ENCODE peak calls at places on chromosomes 16 and 17, in six cellular contexts. A, W, Z, Q, T and I are unnamed samples.

GRCh38 chr16:81310045-81310644 is 4.6 kb upstream of the GAN start:
- ATAC-seq in A (no peak), W (no peak), Z (no peak), Q (no peak), T (no peak), I (no peak)

GRCh38 chr17:1644493-1645206 is 882 bp downstream of the SCARF1 start:
- ATAC-seq in A (no peak), W (no peak), Z (peak), Q (no peak), T (no peak), I (no peak)

GRCh38 chr16:53511403-53512280 is 8.6 kb upstream of the AKTIP start:
- ATAC-seq in A (peak), W (peak), Z (no peak), Q (peak), T (no peak), I (no peak)

GRCh38 chr17:61467416-61468262 is 15.4 kb downstream of the TBX4 start:
- ATAC-seq in A (no peak), W (peak), Z (peak), Q (peak), T (peak), I (no peak)

GRCh38 chr17:49035470-49036269 is 38.5 kb downstream of the IGF2BP1 start:
- ATAC-seq in A (peak), W (peak), Z (peak), Q (peak), T (peak), I (peak)

GRCh38 chr16:82302007-82302733 is 132.1 kb upstream of the MPHOSPH6 start:
- ATAC-seq in A (peak), W (no peak), Z (no peak), Q (peak), T (no peak), I (no peak)

GRCh38 chr17:72968798-72969197 is 123.7 kb downstream of the SLC39A11 start:
- ATAC-seq in A (no peak), W (no peak), Z (no peak), Q (no peak), T (no peak), I (no peak)

GRCh38 chr17:8696951-8697745 is 47.5 kb downstream of the CCDC42 start:
- ATAC-seq in A (peak), W (no peak), Z (no peak), Q (no peak), T (no peak), I (peak)

GRCh38 chr17:7440113-7440822 is 956 bp downstream of the FGF11 start:
- ATAC-seq in A (no peak), W (peak), Z (peak), Q (no peak), T (no peak), I (no peak)

GRCh38 chr17:75346906-75347305 is 57.7 kb upstream of the SLC25A19 start:
- ATAC-seq in A (peak), W (peak), Z (peak), Q (no peak), T (peak), I (no peak)

GRCh38 chr16:83926726-83927397 is 26.2 kb upstream of the OSGIN1 start:
- ATAC-seq in A (peak), W (peak), Z (peak), Q (peak), T (peak), I (peak)

GRCh38 chr17:58391302-58391984 is 25.9 kb downstream of the RNF43 start:
- ATAC-seq in A (peak), W (peak), Z (no peak), Q (peak), T (peak), I (no peak)

GRCh38 chr16:48911700-48912099 is 301.7 kb upstream of the N4BP1 start:
- ATAC-seq in A (no peak), W (no peak), Z (peak), Q (no peak), T (no peak), I (no peak)
- H3K27ac ChIP-seq in A (no peak), W (no peak), Z (no peak), Q (no peak), T (no peak), I (no peak)

DNA sequence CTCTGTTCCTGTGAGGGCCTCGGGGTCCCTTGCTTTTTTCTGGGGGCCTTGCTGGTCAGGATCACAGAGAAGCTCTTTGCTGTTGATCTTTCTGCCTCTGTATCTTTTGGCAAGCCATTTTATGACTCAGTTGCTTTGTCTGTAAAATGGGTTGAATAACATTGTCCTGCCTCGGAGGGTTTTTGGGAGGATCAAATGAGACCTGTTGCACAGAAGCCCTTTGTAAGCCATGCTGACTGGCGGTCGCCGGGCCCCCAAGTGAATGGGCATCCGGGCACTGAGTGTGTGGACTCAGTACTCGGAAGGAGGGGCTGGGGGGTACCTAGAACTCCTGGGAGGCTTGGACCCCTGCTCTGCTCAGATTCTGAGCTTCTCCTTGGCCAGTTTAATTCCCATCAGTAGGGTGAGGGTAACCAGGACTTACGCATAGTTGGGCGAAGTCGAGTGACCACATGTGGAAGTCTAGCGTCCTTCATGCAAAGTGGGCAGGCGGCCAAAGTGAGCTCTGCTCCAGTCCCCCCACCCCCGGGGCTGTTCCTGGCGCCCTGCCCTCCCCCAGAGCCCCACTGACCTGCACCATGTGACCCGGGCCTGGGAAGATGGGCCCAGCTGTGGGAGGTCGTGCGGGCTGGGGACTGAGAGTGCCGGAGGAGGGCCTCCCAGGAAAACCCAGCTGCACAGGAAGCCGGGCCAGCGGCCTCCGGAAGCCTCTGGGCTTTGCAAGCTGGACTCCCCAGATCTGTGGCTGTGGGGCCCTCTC is 284.0 kb downstream of the SEC14L1 start:
- ATAC-seq in A (peak), W (no peak), Z (no peak), Q (peak), T (no peak), I (peak)
- TF ChIP-seq EP300 in A (no peak), W (no peak), Z (no peak), Q (no peak), T (no peak), I (no peak)

GRCh38 chr17:50689251-50689650 is 18.5 kb downstream of the ANKRD40 start:
- ATAC-seq in A (no peak), W (no peak), Z (no peak), Q (peak), T (no peak), I (no peak)
- H3K27ac ChIP-seq in A (no peak), W (peak), Z (no peak), Q (peak), T (no peak), I (no peak)

GRCh38 chr16:17606460-17606859 is 135.7 kb upstream of the XYLT1 start:
- ATAC-seq in A (no peak), W (no peak), Z (no peak), Q (no peak), T (no peak), I (no peak)
- TF ChIP-seq EP300 in A (no peak), W (no peak), Z (no peak), Q (no peak), T (no peak), I (no peak)

GRCh38 chr16:29818082-29818481 is 2.1 kb downstream of the PAGR1 start:
- ATAC-seq in A (no peak), W (no peak), Z (no peak), Q (no peak), T (no peak), I (no peak)

GRCh38 chr16:29821663-29822115 is 1.4 kb downstream of the MVP start:
- ATAC-seq in A (peak), W (peak), Z (no peak), Q (no peak), T (no peak), I (peak)

GRCh38 chr16:29820730-29821662 is 734 bp downstream of the MVP start:
- ATAC-seq in A (peak), W (no peak), Z (peak), Q (peak), T (no peak), I (no peak)

GRCh38 chr16:29819506-29819905 is 756 bp upstream of the MVP start:
- ATAC-seq in A (no peak), W (no peak), Z (no peak), Q (no peak), T (no peak), I (no peak)

GRCh38 chr16:29820271-29820701 is at the start of gene MVP:
- ATAC-seq in A (peak), W (peak), Z (peak), Q (peak), T (peak), I (peak)
- H3K27ac ChIP-seq in A (peak), W (peak), Z (peak), Q (peak), T (no peak), I (peak)

DNA sequence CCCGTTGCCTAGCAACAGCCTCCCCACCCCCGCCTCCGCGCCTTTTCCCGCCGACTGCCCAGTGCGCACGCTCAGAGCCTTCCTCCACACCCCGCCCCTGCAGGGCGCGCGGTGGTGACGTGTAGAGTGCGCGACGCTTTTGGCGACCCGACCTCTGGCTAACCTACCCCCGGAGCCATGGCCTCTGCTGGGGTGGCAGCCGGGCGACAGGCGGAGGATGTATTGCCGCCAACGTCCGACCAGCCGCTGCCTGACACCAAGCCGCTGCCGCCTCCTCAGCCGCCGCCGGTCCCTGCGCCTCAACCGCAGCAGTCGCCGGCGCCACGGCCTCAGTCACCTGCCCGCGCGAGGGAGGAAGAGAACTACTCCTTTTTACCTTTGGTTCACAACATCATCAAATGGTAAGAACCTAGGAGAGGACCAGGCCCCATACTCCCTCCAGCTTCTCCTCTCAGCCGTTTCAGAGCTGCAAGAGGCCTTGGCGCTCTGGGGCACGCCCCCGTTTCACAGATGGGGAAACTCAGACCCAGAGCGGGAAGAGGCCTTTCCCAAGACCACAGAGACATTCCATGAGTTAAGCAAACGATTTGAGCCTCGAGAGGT is at the start of gene MED9:
- ATAC-seq in A (peak), W (peak), Z (peak), Q (peak), T (peak), I (peak)
- TF ChIP-seq EP300 in A (no peak), W (peak), Z (no peak), Q (no peak), T (no peak), I (no peak)

GRCh38 chr16:75580-76501 is 2.2 kb upstream of the MPG start:
- ATAC-seq in A (peak), W (peak), Z (no peak), Q (no peak), T (peak), I (peak)

GRCh38 chr16:74437-75318 is 2.2 kb upstream of the RHBDF1 start:
- ATAC-seq in A (no peak), W (no peak), Z (no peak), Q (no peak), T (no peak), I (no peak)

GRCh38 chr16:72561-73537 is at the start of gene RHBDF1:
- ATAC-seq in A (peak), W (peak), Z (peak), Q (peak), T (peak), I (peak)

GRCh38 chr16:71540-72341 is 690 bp downstream of the RHBDF1 start:
- ATAC-seq in A (no peak), W (peak), Z (no peak), Q (peak), T (peak), I (peak)

DNA sequence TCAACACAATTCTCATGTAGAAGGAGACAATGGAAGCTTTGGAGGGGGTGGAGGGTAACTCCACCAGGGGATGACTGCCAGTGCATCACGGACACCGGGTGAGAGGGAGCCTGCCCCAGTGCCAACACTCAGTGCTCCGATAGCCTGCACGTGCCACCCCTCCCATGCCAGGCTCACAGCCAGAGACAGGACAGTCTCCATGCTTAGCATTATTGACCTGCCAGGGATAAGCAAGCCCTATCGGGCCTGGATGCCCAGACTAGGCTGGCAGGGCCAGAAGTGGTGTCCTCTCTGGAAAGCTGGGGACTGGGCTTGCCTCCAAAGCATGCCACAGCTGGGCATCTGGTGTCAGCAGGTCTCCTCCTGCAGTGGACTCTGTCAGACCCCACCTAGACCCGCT is 1.6 kb upstream of the RHBDF1 start:
- ATAC-seq in A (no peak), W (no peak), Z (no peak), Q (no peak), T (no peak), I (no peak)
- H3K27ac ChIP-seq in A (peak), W (no peak), Z (no peak), Q (no peak), T (no peak), I (peak)

GRCh38 chr17:77675816-77676799 is 282.4 kb upstream of the TNRC6C start:
- ATAC-seq in A (no peak), W (no peak), Z (no peak), Q (no peak), T (no peak), I (peak)
- TF ChIP-seq EP300 in A (no peak), W (no peak), Z (no peak), Q (no peak), T (no peak), I (no peak)

GRCh38 chr17:69592692-69593350 is 178.3 kb downstream of the MAP2K6 start:
- ATAC-seq in A (no peak), W (no peak), Z (no peak), Q (no peak), T (no peak), I (no peak)

GRCh38 chr17:69593716-69594115 is 179.2 kb downstream of the MAP2K6 start:
- ATAC-seq in A (no peak), W (no peak), Z (no peak), Q (no peak), T (no peak), I (no peak)

GRCh38 chr17:69593351-69593715 is 178.8 kb downstream of the MAP2K6 start:
- ATAC-seq in A (no peak), W (no peak), Z (no peak), Q (no peak), T (no peak), I (no peak)

GRCh38 chr17:69596141-69596540 is 181.6 kb downstream of the MAP2K6 start:
- ATAC-seq in A (no peak), W (no peak), Z (no peak), Q (no peak), T (no peak), I (no peak)

GRCh38 chr17:69594641-69595040 is 180.1 kb downstream of the MAP2K6 start:
- ATAC-seq in A (no peak), W (no peak), Z (no peak), Q (no peak), T (no peak), I (no peak)
- H3K27ac ChIP-seq in A (no peak), W (no peak), Z (no peak), Q (no peak), T (no peak), I (no peak)

GRCh38 chr17:38868095-38868967 is 1.5 kb upstream of the LASP1 start:
- ATAC-seq in A (no peak), W (peak), Z (peak), Q (no peak), T (peak), I (peak)
- TF ChIP-seq EP300 in A (no peak), W (peak), Z (no peak), Q (no peak), T (no peak), I (no peak)